ENCODE peak calls at places on chromosomes 5 and 9, in five cellular contexts. Z is HepG2, Y is K562, L is H1, C is GM12878. A is an unnamed sample.

GRCh38 chr9:135243201-135244190 is 156.0 kb downstream of the OLFM1 start:
- DNase-seq in Z (no peak), Y (no peak), L (no peak), C (no peak), A (no peak)

GRCh38 chr5:178442361-178443256 is 147.6 kb downstream of the COL23A1 start:
- DNase-seq in Z (no peak), Y (no peak), L (no peak), C (no peak), A (no peak)

GRCh38 chr5:68730220-68731010 is 363.4 kb upstream of the SLC30A5 start:
- DNase-seq in Z (no peak), Y (peak), L (no peak), C (no peak), A (no peak)

GRCh38 chr5:22780756-22781155 is 72.4 kb downstream of the CDH12 start:
- DNase-seq in Z (no peak), Y (no peak), L (no peak), C (no peak), A (no peak)

GRCh38 chr5:142644640-142645361 is 41.1 kb downstream of the FGF1 start:
- DNase-seq in Z (no peak), Y (no peak), L (no peak), C (no peak), A (no peak)

GRCh38 chr5:33612386-33612785 is 171.6 kb downstream of the TARS1 start:
- DNase-seq in Z (no peak), Y (no peak), L (no peak), C (no peak), A (no peak)

GRCh38 chr5:143106175-143106574 is 297.3 kb downstream of the NR3C1 start:
- DNase-seq in Z (peak), Y (no peak), L (no peak), C (no peak), A (peak)

GRCh38 chr5:98742395-98743073 is 30.9 kb upstream of the RGMB start:
- DNase-seq in Z (no peak), Y (no peak), L (no peak), C (no peak), A (peak)

GRCh38 chr9:14395300-14396082 is 81.5 kb upstream of the NFIB start:
- DNase-seq in Z (no peak), Y (peak), L (no peak), C (no peak), A (peak)

GRCh38 chr5:40875958-40876357 is 33.3 kb upstream of the C7 start:
- DNase-seq in Z (no peak), Y (peak), L (no peak), C (no peak), A (no peak)
- TF ChIP-seq CREB1 in Z (no peak), Y (no peak), L (no peak), C (no peak), A (no peak)

GRCh38 chr5:159773062-159773924 is 143.0 kb upstream of the ADRA1B start:
- DNase-seq in Z (no peak), Y (peak), L (no peak), C (no peak), A (peak)
- TF ChIP-seq EZH2 in Z (no peak), Y (no peak), L (peak), C (no peak), A (no peak)

GRCh38 chr9:107158321-107158720 is 124.8 kb upstream of the RAD23B start:
- DNase-seq in Z (peak), Y (no peak), L (peak), C (no peak), A (peak)

GRCh38 chr9:107153336-107153735 is 129.7 kb upstream of the RAD23B start:
- DNase-seq in Z (no peak), Y (no peak), L (no peak), C (no peak), A (no peak)

GRCh38 chr9:107154766-107155165 is 128.3 kb upstream of the RAD23B start:
- DNase-seq in Z (no peak), Y (no peak), L (no peak), C (no peak), A (no peak)

GRCh38 chr9:107154291-107154690 is 128.8 kb upstream of the RAD23B start:
- DNase-seq in Z (no peak), Y (no peak), L (no peak), C (no peak), A (no peak)

DNA sequence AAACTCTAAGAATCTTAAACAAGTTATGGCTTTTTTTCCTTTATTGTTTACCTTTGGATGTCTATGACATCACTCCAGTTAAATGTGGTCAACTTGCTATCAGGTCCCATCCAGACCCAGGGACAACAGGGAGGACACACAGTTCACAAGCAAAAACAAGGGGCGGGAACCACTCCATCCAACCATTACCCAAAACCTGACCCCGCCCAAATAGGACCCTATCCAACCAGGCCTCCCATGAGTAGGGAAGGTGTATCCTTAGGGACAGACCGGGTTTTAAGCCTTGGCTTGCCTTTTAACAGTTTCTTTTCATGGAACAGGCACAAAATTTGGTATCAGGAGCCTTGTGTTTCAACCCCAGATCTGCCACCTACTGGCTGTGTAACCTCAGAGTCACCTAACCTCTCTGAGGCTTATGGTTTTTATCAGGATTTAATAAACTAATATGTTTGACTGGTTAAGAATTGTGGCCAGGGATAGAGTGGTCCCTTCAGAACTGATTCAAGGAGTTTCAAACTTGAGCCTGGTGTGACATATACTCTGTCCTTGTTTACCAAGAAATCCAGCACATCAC is 127.7 kb upstream of the RAD23B start:
- DNase-seq in Z (no peak), Y (no peak), L (no peak), C (no peak), A (peak)
- TF ChIP-seq CTCF in Z (no peak), Y (no peak), L (peak), C (no peak), A (peak)

GRCh38 chr9:32382582-32383320 is 1.7 kb upstream of the ACO1 start:
- DNase-seq in Z (no peak), Y (no peak), L (no peak), C (no peak), A (no peak)
- TF ChIP-seq CREB1 in Z (no peak), Y (no peak), L (no peak), C (no peak), A (no peak)

DNA sequence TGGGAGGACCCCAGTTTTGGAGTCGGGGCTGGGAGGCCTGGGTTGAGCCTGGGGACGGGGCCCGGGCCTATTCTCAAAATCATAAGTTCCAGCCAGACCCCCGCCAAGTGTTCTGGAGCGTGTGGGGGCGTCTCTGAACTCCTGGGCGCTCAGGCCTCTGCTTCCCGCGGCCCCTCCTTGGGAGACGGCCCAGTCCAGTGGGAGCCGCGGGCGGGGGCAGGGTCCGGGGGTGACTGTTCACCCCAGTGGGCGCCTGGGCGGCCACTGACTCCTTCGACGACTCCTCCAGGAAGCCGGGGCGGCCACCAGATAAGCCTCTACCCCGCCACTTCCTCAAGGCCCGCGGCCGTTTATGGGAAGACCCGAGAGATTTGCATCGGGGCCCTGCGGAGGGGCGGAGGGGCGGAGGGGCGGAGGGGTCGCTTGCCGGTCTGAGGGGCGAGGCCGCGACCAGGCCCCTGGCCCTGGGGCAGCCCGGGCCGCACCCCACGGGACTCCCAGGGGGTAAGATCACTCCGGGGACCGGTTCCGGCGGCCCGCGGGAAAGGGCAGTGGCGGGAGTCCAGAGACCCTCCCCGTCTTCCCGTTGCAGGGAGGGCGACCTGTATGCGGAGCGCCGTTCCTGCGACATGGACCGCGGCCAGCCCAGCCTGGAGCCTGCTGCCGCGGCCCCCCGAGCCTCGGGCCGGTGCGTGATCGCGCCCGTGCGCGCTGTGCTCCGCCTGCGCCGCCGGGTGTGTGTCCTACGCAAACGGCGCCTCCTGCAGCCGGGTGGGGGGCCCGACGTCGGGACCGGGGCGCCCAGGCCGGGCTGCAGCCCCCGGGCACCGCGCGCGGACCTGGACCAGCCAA is 761 bp downstream of the TOR4A start:
- DNase-seq in Z (no peak), Y (peak), L (no peak), C (no peak), A (peak)
- TF ChIP-seq EZH2 in Z (no peak), Y (no peak), L (peak), C (no peak), A (no peak)

GRCh38 chr5:164672931-164673694 is 1167.7 kb downstream of the MAT2B start:
- DNase-seq in Z (no peak), Y (no peak), L (no peak), C (no peak), A (no peak)
- TF ChIP-seq CTCF in Z (no peak), Y (no peak), L (no peak), C (no peak), A (no peak)

GRCh38 chr5:125129151-125129806 is 382.8 kb upstream of the ZNF608 start:
- DNase-seq in Z (no peak), Y (no peak), L (no peak), C (no peak), A (no peak)

GRCh38 chr5:125120012-125120411 is 373.6 kb upstream of the ZNF608 start:
- DNase-seq in Z (no peak), Y (no peak), L (no peak), C (no peak), A (peak)

GRCh38 chr5:125126050-125126449 is 379.6 kb upstream of the ZNF608 start:
- DNase-seq in Z (no peak), Y (no peak), L (no peak), C (no peak), A (no peak)

DNA sequence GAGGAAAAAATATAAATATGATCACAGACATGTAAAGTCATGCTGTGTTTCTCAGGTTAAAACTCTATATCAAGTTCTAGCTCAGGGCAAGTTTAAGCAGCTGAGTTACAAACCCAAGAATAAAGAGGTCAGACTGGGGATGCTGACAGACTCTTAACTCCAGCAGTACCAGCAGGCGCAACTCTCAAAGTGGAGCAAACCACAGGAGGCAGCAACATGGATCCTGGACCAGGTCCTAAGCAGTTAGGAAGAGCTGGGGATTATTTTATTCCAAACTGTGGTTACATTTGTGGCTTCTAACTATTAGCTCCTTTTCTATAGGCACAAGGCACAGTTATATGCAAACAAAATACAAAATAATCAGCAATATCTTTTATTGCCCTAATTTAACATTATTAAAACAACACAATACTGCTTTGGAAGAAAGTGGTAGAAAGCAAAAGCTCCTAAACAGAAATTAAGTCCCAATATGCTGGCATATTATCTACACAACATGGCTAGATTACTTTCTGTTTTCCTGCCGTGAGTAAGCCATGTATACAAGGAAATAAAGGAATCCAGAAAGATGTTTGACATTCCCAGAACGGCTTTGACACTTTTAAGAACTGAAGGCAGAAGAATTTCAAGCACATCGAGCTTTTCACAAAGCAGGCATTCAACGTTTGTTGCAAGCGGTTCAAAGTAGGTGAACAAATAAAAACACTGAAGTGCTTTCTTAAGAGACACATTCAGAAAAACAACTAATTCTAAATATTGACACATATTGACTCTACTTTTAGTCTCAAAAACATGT is 378.8 kb upstream of the ZNF608 start:
- DNase-seq in Z (no peak), Y (no peak), L (no peak), C (no peak), A (no peak)
- TF ChIP-seq CREB1 in Z (no peak), Y (no peak), L (no peak), C (no peak), A (no peak)

GRCh38 chr9:77021289-77021927 is 2.0 kb downstream of the FOXB2 start:
- DNase-seq in Z (no peak), Y (no peak), L (no peak), C (no peak), A (no peak)
- TF ChIP-seq EZH2 in Z (peak), Y (no peak), L (no peak), C (no peak), A (peak)

GRCh38 chr9:77291714-77292113 is 114.4 kb downstream of the VPS13A start:
- DNase-seq in Z (peak), Y (peak), L (no peak), C (no peak), A (peak)
- TF ChIP-seq CTCF in Z (peak), Y (peak), L (peak), C (no peak), A (peak)

GRCh38 chr5:90231688-90232087 is 177.9 kb downstream of the CETN3 start:
- DNase-seq in Z (no peak), Y (no peak), L (no peak), C (no peak), A (no peak)
- TF ChIP-seq CREB1 in Z (no peak), Y (no peak), L (no peak), C (no peak), A (no peak)